ENCODE peak calls at places on chromosome 1, in eight cellular contexts. L, U, A, T, W, O, Z and P are unnamed samples. For H3K9me3, the result is how much of the 10 kb centered on the place peaks cover.

GRCh38 chr1:218584418-218585155 is 239.5 kb downstream of the TGFB2 start:
- DNase-seq in L (no peak), U (no peak), A (no peak), T (no peak), W (no peak), O (no peak), Z (no peak), P (peak)

GRCh38 chr1:96416690-96417444 is 304.7 kb upstream of the PTBP2 start:
- DNase-seq in L (no peak), U (no peak), A (no peak), T (no peak), W (no peak), O (no peak), Z (no peak), P (no peak)

GRCh38 chr1:115976062-115976899 is at the start of gene SLC22A15:
- DNase-seq in L (peak), U (peak), A (peak), T (peak), W (peak), O (peak), Z (no peak), P (peak)

GRCh38 chr1:169044296-169044695 is 62.2 kb upstream of the ATP1B1 start:
- DNase-seq in L (peak), U (no peak), A (no peak), T (no peak), W (no peak), O (no peak), Z (no peak), P (no peak)

GRCh38 chr1:185670187-185670627 is 64.0 kb upstream of the HMCN1 start:
- DNase-seq in L (no peak), U (no peak), A (no peak), T (no peak), W (no peak), O (no peak), Z (peak), P (peak)

GRCh38 chr1:206975313-206975712 is 5.1 kb upstream of the FCAMR start:
- DNase-seq in L (no peak), U (no peak), A (no peak), T (no peak), W (no peak), O (no peak), Z (no peak), P (no peak)

GRCh38 chr1:152036316-152037216 is at the start of gene S100A11:
- DNase-seq in L (no peak), U (peak), A (peak), T (peak), W (peak), O (peak), Z (peak), P (peak)

GRCh38 chr1:225942574-225942973 is 1.6 kb upstream of the LEFTY2 start:
- DNase-seq in L (peak), U (no peak), A (no peak), T (no peak), W (no peak), O (no peak), Z (no peak), P (no peak)

GRCh38 chr1:64077281-64077940 is 126.0 kb upstream of the UBE2U start:
- DNase-seq in L (no peak), U (no peak), A (no peak), T (peak), W (no peak), O (no peak), Z (no peak), P (no peak)

GRCh38 chr1:21944261-21945074 is 7.4 kb upstream of the HSPG2 start:
- DNase-seq in L (no peak), U (no peak), A (no peak), T (peak), W (no peak), O (no peak), Z (no peak), P (no peak)

GRCh38 chr1:236677641-236678235 is 8.6 kb upstream of the ACTN2 start:
- DNase-seq in L (no peak), U (no peak), A (no peak), T (no peak), W (no peak), O (no peak), Z (no peak), P (no peak)

GRCh38 chr1:198168180-198168579 is 11.4 kb downstream of the NEK7 start:
- DNase-seq in L (no peak), U (no peak), A (no peak), T (no peak), W (no peak), O (no peak), Z (no peak), P (no peak)

GRCh38 chr1:173506437-173506836 is 29.3 kb downstream of the PRDX6 start:
- DNase-seq in L (no peak), U (no peak), A (no peak), T (no peak), W (no peak), O (no peak), Z (no peak), P (no peak)

GRCh38 chr1:205224736-205225135 is 3.0 kb upstream of the TMCC2 start:
- DNase-seq in L (no peak), U (no peak), A (no peak), T (no peak), W (no peak), O (no peak), Z (no peak), P (no peak)

GRCh38 chr1:185834371-185834900 is 100.2 kb downstream of the HMCN1 start:
- DNase-seq in L (no peak), U (no peak), A (no peak), T (no peak), W (no peak), O (no peak), Z (no peak), P (no peak)

GRCh38 chr1:38508272-38508671 is 351.3 kb downstream of the RRAGC start:
- DNase-seq in L (no peak), U (peak), A (no peak), T (no peak), W (no peak), O (no peak), Z (no peak), P (no peak)

GRCh38 chr1:77146270-77146669 is 73.0 kb downstream of the PIGK start:
- DNase-seq in L (no peak), U (no peak), A (no peak), T (no peak), W (no peak), O (no peak), Z (no peak), P (no peak)

GRCh38 chr1:192609110-192610079 is 26.6 kb upstream of the RGS13 start:
- DNase-seq in L (peak), U (peak), A (peak), T (peak), W (peak), O (peak), Z (no peak), P (no peak)
- TF ChIP-seq CTCF in L (peak), U (no peak), A (no peak), T (no peak), W (no peak), O (no peak), Z (no peak), P (no peak)

DNA sequence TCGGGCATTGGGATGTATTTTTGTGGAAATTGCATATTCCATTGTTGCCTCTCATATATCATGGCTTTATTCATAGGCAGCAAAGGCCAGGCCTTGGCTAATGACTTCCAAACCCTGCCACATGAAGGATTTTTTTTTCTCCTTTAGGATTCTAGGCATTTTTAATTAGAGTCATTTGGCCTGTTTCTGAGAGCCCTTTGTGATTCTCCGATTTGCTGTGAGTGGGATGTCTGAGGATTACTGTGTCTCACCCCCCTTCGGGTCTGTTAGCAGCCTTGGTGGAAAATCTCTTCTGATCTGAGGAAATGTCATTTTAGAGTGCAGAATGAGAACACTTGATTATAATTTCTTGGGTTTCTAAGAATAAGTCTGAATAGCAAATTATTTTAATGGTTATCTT is 253.5 kb downstream of the NTNG1 start:
- DNase-seq in L (no peak), U (no peak), A (no peak), T (no peak), W (no peak), O (no peak), Z (no peak), P (no peak)
- H3K9me3 ChIP-seq in L (under half), U (under half), A (under half), T (under half), W (under half), O (under half), Z (under half), P (under half)

GRCh38 chr1:24256687-24257086 is 62.5 kb upstream of the GRHL3 start:
- DNase-seq in L (no peak), U (no peak), A (no peak), T (no peak), W (no peak), O (no peak), Z (no peak), P (no peak)
- H3K27ac ChIP-seq in L (no peak), U (no peak), A (no peak), T (no peak), W (no peak), O (no peak), Z (no peak), P (no peak)

GRCh38 chr1:201024251-201024998 is 911 bp upstream of the KIF21B start:
- DNase-seq in L (no peak), U (no peak), A (no peak), T (no peak), W (no peak), O (no peak), Z (no peak), P (peak)

GRCh38 chr1:201022178-201022823 is 1.2 kb downstream of the KIF21B start:
- DNase-seq in L (peak), U (no peak), A (no peak), T (no peak), W (no peak), O (no peak), Z (no peak), P (no peak)

GRCh38 chr1:201021333-201022177 is 2.0 kb downstream of the KIF21B start:
- DNase-seq in L (peak), U (no peak), A (no peak), T (no peak), W (no peak), O (no peak), Z (no peak), P (peak)

GRCh38 chr1:201023517-201023902 is at the start of gene KIF21B:
- DNase-seq in L (peak), U (peak), A (peak), T (peak), W (peak), O (peak), Z (no peak), P (peak)

DNA sequence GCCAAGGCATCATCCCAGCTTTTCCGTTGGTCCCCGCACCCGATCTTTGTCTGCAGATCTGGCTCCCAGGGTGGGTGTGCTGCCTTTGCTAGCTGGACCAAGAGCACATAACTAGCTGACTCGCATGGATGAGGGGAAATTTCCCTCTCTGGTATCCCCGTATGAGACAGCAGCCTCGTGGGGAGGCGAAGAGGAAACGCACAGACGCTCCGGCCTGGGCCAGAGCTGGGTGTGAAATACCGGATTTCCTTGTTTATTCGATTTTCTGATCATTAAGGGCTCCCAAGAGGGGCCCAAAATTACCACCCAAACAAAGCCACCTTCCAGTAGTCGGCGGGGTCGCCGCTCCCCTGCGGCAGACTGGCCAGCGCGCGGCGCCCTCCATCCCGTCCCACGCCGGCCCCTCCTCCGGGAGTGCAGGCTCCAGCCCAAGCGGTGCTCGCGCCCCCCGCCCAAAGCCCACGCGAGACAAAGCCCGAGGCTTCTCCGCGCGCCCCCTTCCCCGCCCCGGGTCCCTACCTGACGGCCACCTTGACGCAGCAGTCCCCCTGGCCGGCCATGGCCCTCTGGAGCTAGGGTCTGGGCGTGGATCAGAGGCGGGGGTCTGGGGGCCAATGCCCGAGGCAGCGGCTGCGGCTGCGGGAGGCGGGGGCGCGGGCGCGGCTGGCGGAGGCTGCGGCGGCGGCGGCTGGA is 544 bp downstream of the KIF21B start:
- DNase-seq in L (peak), U (no peak), A (no peak), T (no peak), W (no peak), O (peak), Z (no peak), P (peak)
- TF ChIP-seq CTCF in L (peak), U (no peak), A (no peak), T (no peak), W (no peak), O (no peak), Z (peak), P (peak)

GRCh38 chr1:227654431-227654830 is 80.7 kb downstream of the JMJD4 start:
- DNase-seq in L (no peak), U (no peak), A (no peak), T (no peak), W (no peak), O (no peak), Z (no peak), P (no peak)
- H3K9me3 ChIP-seq in L (half or more), U (half or more), A (half or more), T (half or more), W (under half), O (half or more), Z (under half), P (under half)

GRCh38 chr1:154860154-154860870 is 9.8 kb downstream of the KCNN3 start:
- DNase-seq in L (peak), U (no peak), A (no peak), T (no peak), W (no peak), O (no peak), Z (no peak), P (no peak)
- H3K27ac ChIP-seq in L (peak), U (no peak), A (no peak), T (no peak), W (peak), O (peak), Z (no peak), P (no peak)

GRCh38 chr1:162456324-162456723 is 41.3 kb upstream of the UHMK1 start:
- DNase-seq in L (no peak), U (no peak), A (no peak), T (no peak), W (no peak), O (no peak), Z (no peak), P (no peak)
- TF ChIP-seq CTCF in L (no peak), U (no peak), A (no peak), T (no peak), W (no peak), O (no peak), Z (peak), P (no peak)

DNA sequence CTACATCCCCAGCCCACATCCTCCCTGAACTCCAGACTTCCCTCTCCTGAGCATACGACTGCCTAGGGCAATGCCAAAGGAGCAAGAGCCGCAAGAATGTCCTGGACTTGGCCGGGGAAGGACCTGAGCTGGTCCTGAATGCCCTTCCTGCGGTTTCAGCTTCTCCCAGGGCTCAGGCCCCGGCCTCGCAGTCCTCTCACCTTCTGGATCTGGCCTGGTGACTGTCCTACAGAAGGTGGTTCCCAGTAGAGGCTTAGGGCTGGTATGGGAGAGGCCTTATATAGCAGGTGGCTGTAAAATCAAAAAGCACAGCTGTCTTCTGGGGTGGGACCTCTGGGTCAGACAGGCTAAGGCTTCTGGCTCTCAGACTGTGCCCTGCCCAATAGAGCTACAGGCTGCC is at the start of gene LYPD8:
- DNase-seq in L (no peak), U (no peak), A (no peak), T (no peak), W (no peak), O (no peak), Z (no peak), P (no peak)
- H3K9me3 ChIP-seq in L (under half), U (under half), A (under half), T (under half), W (under half), O (under half), Z (half or more), P (under half)

GRCh38 chr1:52080014-52080415 is 23.9 kb downstream of the BTF3L4 start:
- DNase-seq in L (no peak), U (no peak), A (no peak), T (no peak), W (no peak), O (no peak), Z (no peak), P (no peak)
- H3K27ac ChIP-seq in L (no peak), U (no peak), A (no peak), T (no peak), W (no peak), O (no peak), Z (no peak), P (no peak)